ENCODE peak calls at places on chromosomes 7 and 10, in six cellular contexts. M is fibroblast of the aortic adventitia, V is left lung, E is AG04450, F is left ventricle myocardium inferior, G is lung. Z is an unnamed sample.

GRCh38 chr10:83983578-83984255 is 155.6 kb upstream of the GHITM start:
- DNase-seq in M (no peak), V (no peak), E (no peak), F (no peak), G (no peak), Z (peak)

GRCh38 chr7:74173074-74173473 is 1.1 kb upstream of the EIF4H start:
- DNase-seq in M (no peak), V (peak), E (no peak), F (no peak), G (no peak), Z (no peak)

GRCh38 chr10:97454330-97455036 is 8.5 kb downstream of the ZDHHC16 start:
- DNase-seq in M (peak), V (no peak), E (no peak), F (no peak), G (peak), Z (peak)

GRCh38 chr7:139782932-139783331 is 5.1 kb upstream of the HIPK2 start:
- DNase-seq in M (peak), V (no peak), E (no peak), F (no peak), G (no peak), Z (no peak)

GRCh38 chr10:81920213-81920829 is 45.3 kb downstream of the NRG3 start:
- DNase-seq in M (no peak), V (no peak), E (no peak), F (no peak), G (no peak), Z (no peak)

GRCh38 chr10:77575271-77576006 is 62.2 kb downstream of the KCNMA1 start:
- DNase-seq in M (no peak), V (no peak), E (no peak), F (no peak), G (no peak), Z (no peak)

GRCh38 chr7:18771834-18772566 is 276.5 kb downstream of the HDAC9 start:
- DNase-seq in M (peak), V (no peak), E (no peak), F (no peak), G (no peak), Z (no peak)

GRCh38 chr7:81161459-81162075 is 242.7 kb upstream of the SEMA3C start:
- DNase-seq in M (peak), V (no peak), E (peak), F (no peak), G (no peak), Z (peak)

GRCh38 chr10:112349521-112350085 is 24.3 kb upstream of the ACSL5 start:
- DNase-seq in M (no peak), V (no peak), E (no peak), F (no peak), G (no peak), Z (no peak)

GRCh38 chr10:4372601-4373000 is 453.4 kb upstream of the AKR1E2 start:
- DNase-seq in M (peak), V (no peak), E (peak), F (no peak), G (no peak), Z (peak)

GRCh38 chr10:43284341-43284910 is 17.6 kb upstream of the RASGEF1A start:
- DNase-seq in M (no peak), V (no peak), E (no peak), F (no peak), G (no peak), Z (no peak)

GRCh38 chr7:71488308-71488707 is 356.4 kb downstream of the GALNT17 start:
- DNase-seq in M (peak), V (no peak), E (no peak), F (no peak), G (no peak), Z (peak)

GRCh38 chr10:119132521-119133345 is 28.8 kb downstream of the DENND10 start:
- DNase-seq in M (no peak), V (no peak), E (no peak), F (no peak), G (no peak), Z (no peak)

GRCh38 chr7:13897825-13898224 is 91.6 kb downstream of the ETV1 start:
- DNase-seq in M (no peak), V (no peak), E (no peak), F (no peak), G (no peak), Z (no peak)

GRCh38 chr7:149497467-149498261 is at the start of gene ZNF746:
- DNase-seq in M (peak), V (peak), E (peak), F (peak), G (peak), Z (peak)

GRCh38 chr10:94963901-94964300 is 25.4 kb downstream of the CYP2C9 start:
- DNase-seq in M (peak), V (no peak), E (no peak), F (no peak), G (no peak), Z (peak)

GRCh38 chr7:129829677-129830631 is 122.8 kb downstream of the UBE2H start:
- DNase-seq in M (peak), V (peak), E (peak), F (peak), G (peak), Z (peak)

GRCh38 chr7:130844811-130845580 is 111.0 kb upstream of the KLF14 start:
- DNase-seq in M (peak), V (no peak), E (no peak), F (no peak), G (no peak), Z (peak)

GRCh38 chr10:10794056-10794455 is 223.6 kb upstream of the CELF2 start:
- DNase-seq in M (no peak), V (no peak), E (no peak), F (no peak), G (no peak), Z (no peak)

GRCh38 chr10:26960308-26960707 is 99.5 kb upstream of the ABI1 start:
- DNase-seq in M (peak), V (no peak), E (no peak), F (no peak), G (no peak), Z (peak)

GRCh38 chr10:3077940-3078630 is 10.7 kb downstream of the PFKP start:
- DNase-seq in M (no peak), V (no peak), E (no peak), F (no peak), G (no peak), Z (no peak)

GRCh38 chr7:2172311-2173183 is 60.2 kb downstream of the MAD1L1 start:
- DNase-seq in M (peak), V (peak), E (peak), F (no peak), G (peak), Z (peak)

GRCh38 chr10:47269294-47269693 is 30.7 kb upstream of the GDF10 start:
- DNase-seq in M (peak), V (no peak), E (no peak), F (no peak), G (no peak), Z (no peak)
- TF ChIP-seq CTCF in M (peak), V (no peak), E (peak), F (peak), G (no peak), Z (peak)

GRCh38 chr7:150900675-150901074 is 48.4 kb downstream of the AOC1 start:
- DNase-seq in M (no peak), V (no peak), E (no peak), F (no peak), G (no peak), Z (no peak)

GRCh38 chr7:150901160-150902035 is 49.1 kb downstream of the AOC1 start:
- DNase-seq in M (no peak), V (no peak), E (no peak), F (peak), G (no peak), Z (no peak)

GRCh38 chr7:150902078-150903033 is 50.0 kb downstream of the AOC1 start:
- DNase-seq in M (no peak), V (no peak), E (no peak), F (no peak), G (no peak), Z (no peak)

GRCh38 chr7:150904342-150904909 is 52.1 kb downstream of the AOC1 start:
- DNase-seq in M (no peak), V (no peak), E (no peak), F (no peak), G (no peak), Z (no peak)

GRCh38 chr7:150903627-150904026 is 51.3 kb downstream of the AOC1 start:
- DNase-seq in M (peak), V (peak), E (peak), F (peak), G (peak), Z (peak)
- TF ChIP-seq CTCF in M (no peak), V (no peak), E (no peak), F (no peak), G (no peak), Z (no peak)

DNA sequence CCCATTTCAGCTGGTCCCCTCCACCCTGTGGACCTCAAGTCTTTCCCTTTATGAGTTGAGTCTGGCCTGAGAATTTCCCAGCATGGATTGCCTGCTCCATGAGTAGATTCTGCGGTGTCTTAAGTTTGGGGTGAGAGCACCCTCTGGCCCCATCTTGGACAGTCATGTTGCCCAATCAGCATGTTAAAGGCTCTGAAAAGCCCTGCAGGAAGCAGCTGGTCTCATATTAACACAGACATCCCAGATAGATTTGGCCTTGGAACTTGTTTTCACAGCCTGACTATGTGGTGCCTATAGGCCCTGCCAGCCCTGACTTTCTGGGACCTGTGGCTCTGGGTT is 15.5 kb upstream of the SLC29A3 start:
- DNase-seq in M (no peak), V (no peak), E (no peak), F (no peak), G (no peak), Z (no peak)
- TF ChIP-seq CTCF in M (no peak), V (no peak), E (no peak), F (no peak), G (no peak), Z (no peak)

GRCh38 chr7:151152935-151153513 is 14.5 kb downstream of the GBX1 start:
- DNase-seq in M (no peak), V (no peak), E (no peak), F (no peak), G (no peak), Z (no peak)
- TF ChIP-seq CTCF in M (peak), V (no peak), E (peak), F (no peak), G (no peak), Z (peak)

GRCh38 chr10:50574305-50574704 is 49.5 kb downstream of the SGMS1 start:
- DNase-seq in M (no peak), V (no peak), E (no peak), F (no peak), G (no peak), Z (no peak)
- TF ChIP-seq CTCF in M (peak), V (no peak), E (peak), F (peak), G (no peak), Z (peak)

GRCh38 chr7:5677538-5678294 is 103.7 kb downstream of the RNF216 start:
- DNase-seq in M (peak), V (no peak), E (peak), F (peak), G (peak), Z (peak)
- TF ChIP-seq CTCF in M (peak), V (peak), E (peak), F (peak), G (peak), Z (peak)